ENCODE peak calls at places on chromosomes 12 and 14, in nine cellular contexts. W is OCI-LY7, J is neuronal stem cell, M is IMR-90, Z is GM23248, S is HepG2, E is fibroblast of lung, O is PC-3, R is astrocyte. T is an unnamed sample.
A peak's percentile ranks its signal among the peaks of the same experiment; 100 is the strongest.

GRCh38 chr14:82067221-82067620 is 533.6 kb upstream of the SEL1L start:
- DNase-seq in W (no peak), J (no peak), M (no peak), Z (no peak), S (no peak), E (no peak), O (no peak), R (no peak), T (no peak)

GRCh38 chr12:106971065-106971464 is 15.4 kb downstream of the TMEM263 start:
- DNase-seq in W (no peak), J (no peak), M (no peak), Z (no peak), S (no peak), E (no peak), O (no peak), R (no peak), T (no peak)

GRCh38 chr12:131002271-131002670 is 48.6 kb downstream of the ADGRD1 start:
- DNase-seq in W (peak; percentile 55), J (no peak), M (no peak), Z (no peak), S (no peak), E (no peak), O (no peak), R (no peak), T (no peak)

GRCh38 chr12:85468356-85469157 is 188.5 kb downstream of the ALX1 start:
- DNase-seq in W (peak; percentile 50), J (peak; percentile 49), M (peak; percentile 68), Z (peak; percentile 74), S (peak; percentile 25), E (peak; percentile 59), O (peak; percentile 93), R (peak; percentile 47), T (peak; percentile 32)

GRCh38 chr12:131613678-131614077 is 97.2 kb upstream of the SFSWAP start:
- DNase-seq in W (no peak), J (no peak), M (no peak), Z (no peak), S (no peak), E (no peak), O (no peak), R (no peak), T (no peak)

GRCh38 chr12:103241184-103241583 is 254.6 kb downstream of the C12orf42 start:
- DNase-seq in W (no peak), J (no peak), M (no peak), Z (no peak), S (no peak), E (no peak), O (peak; percentile 23), R (no peak), T (no peak)

GRCh38 chr12:72485017-72485701 is 213.0 kb downstream of the TRHDE start:
- DNase-seq in W (no peak), J (no peak), M (no peak), Z (no peak), S (no peak), E (no peak), O (no peak), R (no peak), T (no peak)

GRCh38 chr12:127374447-127374846 is 892.5 kb upstream of the TMEM132C start:
- DNase-seq in W (no peak), J (no peak), M (no peak), Z (no peak), S (no peak), E (no peak), O (no peak), R (no peak), T (no peak)

DNA sequence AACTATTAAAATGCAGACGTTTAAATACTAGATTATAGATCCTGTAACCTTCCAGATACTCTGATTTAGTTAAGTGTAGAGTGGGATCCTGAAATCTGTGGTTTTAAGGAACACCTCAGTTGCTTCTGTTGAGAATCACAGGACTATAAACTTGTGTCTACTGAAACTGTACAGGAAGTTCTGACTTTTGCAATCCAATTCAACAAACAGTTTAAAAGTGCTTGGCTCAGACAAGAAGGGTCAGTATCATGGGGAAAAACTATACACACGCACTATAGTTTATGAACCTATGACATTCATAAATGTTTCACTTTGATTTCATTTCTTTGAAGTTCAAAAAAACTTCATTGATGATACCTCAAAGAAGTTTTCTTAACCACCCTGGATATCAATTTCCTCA is 13.8 kb downstream of the PDE3A start:
- DNase-seq in W (no peak), J (no peak), M (no peak), Z (no peak), S (no peak), E (no peak), O (no peak), R (no peak), T (no peak)
- H3K4me1 ChIP-seq in W (no peaks in the 10 kb centered on the region), J (peaks cover 2% of the 10 kb centered on the region), M (no peaks in the 10 kb centered on the region), Z (no peaks in the 10 kb centered on the region), S (no peaks in the 10 kb centered on the region), E (no peaks in the 10 kb centered on the region), O (no peaks in the 10 kb centered on the region), R (no peaks in the 10 kb centered on the region), T (no peaks in the 10 kb centered on the region)

GRCh38 chr14:60651051-60651935 is 2.0 kb upstream of the SIX1 start:
- DNase-seq in W (no peak), J (peak; percentile 15), M (no peak), Z (no peak), S (no peak), E (no peak), O (no peak), R (no peak), T (no peak)

GRCh38 chr14:60650382-60650961 is 1.2 kb upstream of the SIX1 start:
- DNase-seq in W (no peak), J (peak; percentile 21), M (peak; percentile 34), Z (peak; percentile 28), S (no peak), E (no peak), O (peak; percentile 53), R (no peak), T (no peak)

GRCh38 chr14:60648169-60648933 is 926 bp downstream of the SIX1 start:
- DNase-seq in W (no peak), J (peak; percentile 26), M (peak; percentile 28), Z (peak; percentile 73), S (no peak), E (no peak), O (peak; percentile 51), R (no peak), T (no peak)

GRCh38 chr14:60648934-60649814 is at the start of gene SIX1:
- DNase-seq in W (no peak), J (peak; percentile 88), M (peak; percentile 95), Z (peak; percentile 97), S (peak; percentile 77), E (peak; percentile 90), O (peak; percentile 97), R (peak; percentile 84), T (no peak)

DNA sequence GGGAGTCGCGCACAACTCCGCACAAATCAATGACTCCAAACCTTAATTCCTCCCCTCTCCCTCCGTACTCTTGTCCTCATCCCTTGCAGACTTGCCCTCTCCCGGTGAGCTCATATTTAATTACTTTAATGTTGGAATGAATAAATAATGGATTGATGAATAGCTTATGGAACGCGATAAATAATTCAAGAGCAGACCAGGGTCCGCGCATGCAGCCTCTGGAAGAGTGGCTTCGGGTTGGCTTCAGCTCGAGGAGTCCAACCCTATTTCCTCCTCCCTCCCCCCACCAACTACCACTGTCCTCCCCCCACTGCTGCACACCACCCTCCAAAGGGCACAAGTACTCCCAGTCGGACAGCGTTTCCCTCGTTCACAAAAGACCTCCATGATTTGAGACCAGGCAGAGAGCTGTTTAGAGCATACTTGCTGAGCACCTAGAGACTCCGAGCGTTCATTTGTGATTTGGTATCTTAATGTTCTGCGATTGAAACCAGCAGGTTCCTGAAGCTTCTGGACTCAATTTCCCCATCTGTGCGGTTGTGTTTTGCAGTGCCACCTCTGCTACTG is 621 bp upstream of the SIX1 start:
- DNase-seq in W (no peak), J (peak; percentile 40), M (peak; percentile 60), Z (peak; percentile 57), S (no peak), E (no peak), O (peak; percentile 62), R (no peak), T (no peak)
- H2AFZ ChIP-seq in W (no peak overlapping the region), J (peak overlapping the region; percentile 95), M (peak overlapping the region; percentile 71), Z (peak overlapping the region; percentile 80), S (peak overlapping the region; percentile 55), E (peak overlapping the region; percentile 70), O (peak overlapping the region; percentile 96), R (peak overlapping the region; percentile 64), T (peak overlapping the region; percentile 13)

GRCh38 chr12:104309446-104309993 is 6.0 kb downstream of the EID3 start:
- DNase-seq in W (no peak), J (no peak), M (no peak), Z (no peak), S (no peak), E (no peak), O (no peak), R (no peak), T (no peak)

GRCh38 chr12:104312202-104312601 is 8.7 kb downstream of the EID3 start:
- DNase-seq in W (no peak), J (no peak), M (no peak), Z (no peak), S (no peak), E (no peak), O (no peak), R (no peak), T (no peak)

GRCh38 chr12:104312654-104313053 is 9.1 kb downstream of the EID3 start:
- DNase-seq in W (no peak), J (no peak), M (no peak), Z (no peak), S (no peak), E (no peak), O (no peak), R (no peak), T (no peak)

GRCh38 chr12:104313568-104314241 is 10.2 kb downstream of the EID3 start:
- DNase-seq in W (no peak), J (no peak), M (no peak), Z (no peak), S (no peak), E (no peak), O (no peak), R (no peak), T (no peak)

GRCh38 chr12:104310751-104311297 is 7.3 kb downstream of the EID3 start:
- DNase-seq in W (no peak), J (no peak), M (no peak), Z (no peak), S (no peak), E (no peak), O (no peak), R (no peak), T (no peak)
- H3K4me2 ChIP-seq in W (no peak overlapping the region), J (no peak overlapping the region), M (no peak overlapping the region), Z (no peak overlapping the region), S (no peak overlapping the region), E (no peak overlapping the region), O (no peak overlapping the region), R (no peak overlapping the region), T (no peak overlapping the region)

GRCh38 chr12:8847435-8847834 is 25.0 kb downstream of the A2ML1 start:
- DNase-seq in W (no peak), J (no peak), M (no peak), Z (no peak), S (no peak), E (no peak), O (no peak), R (no peak), T (no peak)

GRCh38 chr12:8844665-8845064 is 22.2 kb downstream of the A2ML1 start:
- DNase-seq in W (no peak), J (no peak), M (peak; percentile 16), Z (no peak), S (peak; percentile 10), E (peak; percentile 36), O (no peak), R (peak; percentile 18), T (no peak)

GRCh38 chr12:8852119-8852518 is 29.7 kb downstream of the A2ML1 start:
- DNase-seq in W (no peak), J (no peak), M (no peak), Z (no peak), S (no peak), E (no peak), O (no peak), R (no peak), T (no peak)

GRCh38 chr12:8846305-8846704 is 23.9 kb downstream of the A2ML1 start:
- DNase-seq in W (no peak), J (no peak), M (no peak), Z (no peak), S (no peak), E (no peak), O (no peak), R (no peak), T (no peak)

DNA sequence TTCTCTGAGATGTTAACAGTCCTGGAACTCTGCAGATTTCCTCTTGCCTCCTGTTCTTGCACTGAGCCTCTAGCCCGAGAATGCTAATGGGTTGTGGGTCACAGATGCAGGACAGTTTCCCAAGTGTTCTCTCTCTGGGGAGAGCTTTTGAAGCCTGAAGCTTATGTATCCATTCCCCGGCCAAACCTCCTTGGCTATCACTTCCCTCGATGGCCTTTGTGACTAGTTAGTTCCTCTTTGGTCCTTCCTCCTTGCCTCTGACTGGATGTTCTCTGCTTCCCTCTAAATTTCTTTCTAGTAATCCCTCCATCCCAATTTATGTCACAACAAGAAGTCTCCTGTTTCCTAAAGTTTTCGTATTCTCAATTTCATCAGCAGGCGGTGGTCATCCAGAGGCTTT is 27.4 kb downstream of the A2ML1 start:
- DNase-seq in W (no peak), J (no peak), M (no peak), Z (no peak), S (no peak), E (no peak), O (no peak), R (no peak), T (no peak)
- H3K4me1 ChIP-seq in W (no peaks in the 10 kb centered on the region), J (no peaks in the 10 kb centered on the region), M (no peaks in the 10 kb centered on the region), Z (no peaks in the 10 kb centered on the region), S (peaks cover 5% of the 10 kb centered on the region), E (no peaks in the 10 kb centered on the region), O (no peaks in the 10 kb centered on the region), R (no peaks in the 10 kb centered on the region), T (no peaks in the 10 kb centered on the region)